ENCODE peak calls at places on chromosome 14, in nine cellular contexts. Y, M, S, X, K, H, U, F and L are unnamed samples.

GRCh38 chr14:95185452-95186392 is 28.4 kb upstream of the DICER1 start:
- DNase-seq in M (no peak), K (peak; percentile 19), F (peak; percentile 45), Y (peak; percentile 49), H (no peak), U (no peak), X (no peak), S (no peak), L (peak; percentile 79)

GRCh38 chr14:77475432-77476115 is 17.7 kb downstream of the AHSA1 start:
- DNase-seq in Y (no peak), S (no peak), U (no peak), K (no peak), H (no peak), M (no peak), X (no peak), F (no peak), L (no peak)

GRCh38 chr14:68627050-68627867 is 165.6 kb downstream of the ZFP36L1 start:
- DNase-seq in M (no peak), S (no peak), K (no peak), Y (peak; percentile 88), F (peak; percentile 72), X (no peak), H (no peak), U (no peak), L (peak; percentile 85)

GRCh38 chr14:22929848-22930364 is 730 bp upstream of the PRMT5 start:
- DNase-seq in H (no peak), X (no peak), F (no peak), Y (no peak), S (no peak), K (no peak), M (no peak), U (no peak), L (no peak)

GRCh38 chr14:73026243-73026844 is 562 bp downstream of the ZFYVE1 start:
- DNase-seq in F (no peak), Y (no peak), U (no peak), M (no peak), H (no peak), X (no peak), S (no peak), K (no peak), L (no peak)

GRCh38 chr14:89853976-89854693 is 100.4 kb downstream of the EFCAB11 start:
- DNase-seq in M (no peak), H (no peak), X (no peak), U (no peak), F (no peak), K (no peak), Y (no peak), S (no peak), L (no peak)

GRCh38 chr14:24279301-24280186 is 8.1 kb upstream of the RABGGTA start:
- DNase-seq in K (no peak), F (no peak), H (no peak), S (peak; percentile 23), U (no peak), Y (peak; percentile 60), M (no peak), X (peak; percentile 67), L (no peak)

GRCh38 chr14:105376521-105377440 is 21.6 kb upstream of the TEX22 start:
- DNase-seq in M (no peak), S (no peak), K (no peak), U (no peak), Y (no peak), H (no peak), F (no peak), X (no peak), L (no peak)

GRCh38 chr14:62181591-62181990 is 419.4 kb downstream of the SNAPC1 start:
- DNase-seq in M (no peak), X (no peak), K (no peak), Y (no peak), F (no peak), H (no peak), S (no peak), U (no peak), L (no peak)

GRCh38 chr14:93163570-93163969 is 21.1 kb downstream of the MOAP1 start:
- DNase-seq in Y (no peak), X (no peak), M (no peak), S (no peak), F (no peak), U (no peak), H (no peak), K (no peak), L (no peak)

GRCh38 chr14:56487761-56488160 is 91.8 kb upstream of the TMEM260 start:
- DNase-seq in H (no peak), F (no peak), M (no peak), K (peak; percentile 67), X (no peak), S (no peak), Y (no peak), U (no peak), L (no peak)

GRCh38 chr14:86838363-86838762 is 1154.6 kb downstream of the GALC start:
- DNase-seq in S (no peak), H (no peak), K (no peak), Y (no peak), U (no peak), M (no peak), F (no peak), X (no peak), L (no peak)

GRCh38 chr14:68787235-68787727 is 5.6 kb downstream of the ZFP36L1 start:
- DNase-seq in H (peak; percentile 20), U (peak; percentile 55), K (no peak), Y (peak; percentile 68), F (peak; percentile 41), X (no peak), S (peak; percentile 44), M (no peak), L (no peak)

GRCh38 chr14:100339757-100340453 is 16.8 kb downstream of the SLC25A47 start:
- DNase-seq in Y (no peak), K (no peak), H (no peak), F (no peak), S (no peak), U (no peak), M (no peak), X (no peak), L (no peak)

GRCh38 chr14:99550387-99550992 is 53.5 kb downstream of the CCDC85C start:
- DNase-seq in S (no peak), Y (no peak), M (no peak), F (no peak), X (no peak), H (no peak), U (no peak), K (no peak), L (no peak)

GRCh38 chr14:97073622-97074021 is 276.4 kb downstream of the VRK1 start:
- DNase-seq in S (no peak), U (no peak), H (no peak), K (no peak), X (no peak), Y (no peak), F (no peak), M (no peak), L (no peak)
- H3K36me3 ChIP-seq in S (no peaks in the 10 kb centered on the region), U (no peaks in the 10 kb centered on the region), H (no peaks in the 10 kb centered on the region), K (no peaks in the 10 kb centered on the region), X (no peaks in the 10 kb centered on the region), Y (no peaks in the 10 kb centered on the region), F (no peaks in the 10 kb centered on the region), M (no peaks in the 10 kb centered on the region), L (no peaks in the 10 kb centered on the region)

DNA sequence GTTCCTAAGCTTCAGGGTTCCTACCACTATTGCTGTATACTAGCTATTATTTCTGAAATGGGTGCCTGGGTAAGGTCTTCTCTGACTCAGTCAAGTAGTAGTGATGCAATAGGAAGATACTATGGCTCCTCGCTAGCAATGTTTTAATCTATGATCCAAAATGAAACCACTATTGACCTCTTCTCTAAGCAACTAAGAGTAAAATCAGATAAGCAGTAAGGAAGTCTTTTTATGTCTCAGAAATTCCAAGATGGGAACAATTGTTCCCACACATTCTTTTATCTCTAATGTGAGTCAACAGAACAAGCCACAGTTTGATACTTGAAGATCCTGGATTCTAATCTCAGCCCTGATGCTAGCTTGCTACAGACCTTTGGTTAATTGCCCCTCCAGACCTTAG is 45.1 kb downstream of the AREL1 start:
- DNase-seq in Y (no peak), K (peak; percentile 79), M (no peak), U (no peak), H (no peak), X (no peak), F (no peak), S (no peak), L (no peak)
- H3K36me3 ChIP-seq in Y (no peaks in the 10 kb centered on the region), K (peaks cover 42% of the 10 kb centered on the region), M (peaks cover 10% of the 10 kb centered on the region), U (peaks cover 3% of the 10 kb centered on the region), H (peaks cover 88% of the 10 kb centered on the region), X (peaks cover 81% of the 10 kb centered on the region), F (peaks cover 57% of the 10 kb centered on the region), S (peaks cover 38% of the 10 kb centered on the region), L (peaks cover 63% of the 10 kb centered on the region)

DNA sequence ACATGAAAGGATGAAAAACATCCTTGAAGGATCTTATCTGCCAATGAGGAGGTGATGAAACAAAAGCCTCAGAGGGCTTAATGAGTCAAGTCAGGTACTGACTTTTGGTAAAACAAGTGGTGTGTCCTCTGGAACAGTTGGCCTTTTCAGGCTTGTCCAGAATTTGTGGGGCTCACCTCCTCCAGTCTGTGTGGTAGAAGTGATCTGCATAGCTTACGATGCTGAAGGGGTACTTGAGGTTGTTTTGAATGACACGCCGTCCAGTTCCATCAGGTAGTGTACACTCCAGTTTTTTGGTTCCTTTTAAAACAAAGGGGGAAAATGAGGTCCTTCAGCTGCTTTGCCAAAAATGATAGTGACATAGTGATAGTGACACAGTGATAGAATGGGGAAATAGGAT is 17.0 kb downstream of the RTRAF start:
- DNase-seq in Y (no peak), U (no peak), H (no peak), M (no peak), K (no peak), S (no peak), X (no peak), F (no peak), L (no peak)
- H3K36me3 ChIP-seq in Y (no peaks in the 10 kb centered on the region), U (peaks cover 4% of the 10 kb centered on the region), H (peaks cover 95% of the 10 kb centered on the region), M (no peaks in the 10 kb centered on the region), K (peaks cover 62% of the 10 kb centered on the region), S (peaks cover 65% of the 10 kb centered on the region), X (peaks cover 97% of the 10 kb centered on the region), F (peaks cover 96% of the 10 kb centered on the region), L (peaks cover 76% of the 10 kb centered on the region)

DNA sequence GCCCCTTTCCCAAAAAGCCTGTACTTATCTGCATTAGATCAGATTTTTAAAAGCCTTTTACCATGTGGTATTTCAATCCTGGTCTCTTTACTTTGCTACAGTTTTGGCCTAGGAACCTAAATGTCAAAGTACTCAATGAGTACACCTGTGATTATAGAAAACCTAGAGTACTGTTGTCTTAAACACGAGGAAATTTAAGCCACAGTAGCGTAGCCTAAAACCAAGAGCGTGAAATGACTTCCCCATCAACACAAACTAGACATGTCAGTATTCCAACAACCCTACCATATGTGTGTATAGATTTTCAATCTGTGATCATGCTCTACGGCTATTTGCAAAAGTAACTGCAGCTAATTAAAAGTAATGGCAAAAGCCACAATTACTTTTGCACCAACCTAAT is 52.7 kb upstream of the OR5AU1 start:
- DNase-seq in K (no peak), U (no peak), S (no peak), Y (no peak), X (no peak), H (no peak), F (no peak), M (no peak), L (no peak)
- H3K36me3 ChIP-seq in K (peaks cover 43% of the 10 kb centered on the region), U (peaks cover 4% of the 10 kb centered on the region), S (peaks cover 36% of the 10 kb centered on the region), Y (peaks cover 30% of the 10 kb centered on the region), X (peaks cover 85% of the 10 kb centered on the region), H (peaks cover 58% of the 10 kb centered on the region), F (peaks cover 81% of the 10 kb centered on the region), M (peaks cover 5% of the 10 kb centered on the region), L (peaks cover 40% of the 10 kb centered on the region)